ENCODE peak calls at places on chromosomes 16 and 17, in nine cellular contexts. G is suprapubic skin, V is sigmoid colon, F is esophagus squamous epithelium, K is A549, W is spleen, X is adrenal gland, H is HCT116, J is uterus. D is an unnamed sample.
A peak's percentile ranks its signal among the peaks of the same experiment; 100 is the strongest.

GRCh38 chr17:18267927-18268711 is 7.7 kb downstream of the MIEF2 start:
- DNase-seq in G (no peak), V (no peak), F (no peak), K (no peak), W (no peak), X (no peak), H (no peak), J (no peak), D (no peak)

GRCh38 chr17:41655611-41656111 is 31.3 kb upstream of the KRT17 start:
- DNase-seq in G (peak; percentile 93), V (no peak), F (no peak), K (peak; percentile 51), W (peak; percentile 72), X (no peak), H (no peak), J (no peak), D (peak; percentile 94)

GRCh38 chr16:86158688-86159360 is 259.9 kb downstream of the IRF8 start:
- DNase-seq in G (no peak), V (no peak), F (no peak), K (peak; percentile 17), W (no peak), X (no peak), H (peak; percentile 64), J (no peak), D (no peak)

GRCh38 chr16:69187891-69188451 is 1.0 kb downstream of the SNTB2 start:
- DNase-seq in G (peak; percentile 78), V (peak; percentile 83), F (no peak), K (peak; percentile 34), W (peak; percentile 82), X (peak; percentile 42), H (no peak), J (peak; percentile 44), D (peak; percentile 47)

GRCh38 chr16:81707411-81708321 is 71.4 kb upstream of the PLCG2 start:
- DNase-seq in G (no peak), V (peak; percentile 90), F (no peak), K (peak; percentile 63), W (peak; percentile 73), X (peak; percentile 39), H (no peak), J (no peak), D (peak; percentile 84)

GRCh38 chr16:66740010-66740409 is 11.4 kb downstream of the DYNC1LI2 start:
- DNase-seq in G (no peak), V (no peak), F (no peak), K (peak; percentile 51), W (no peak), X (peak; percentile 39), H (no peak), J (no peak), D (peak; percentile 32)

GRCh38 chr16:76052725-76053124 is 224.5 kb upstream of the CNTNAP4 start:
- DNase-seq in G (no peak), V (no peak), F (no peak), K (no peak), W (no peak), X (no peak), H (no peak), J (no peak), D (no peak)

GRCh38 chr16:24988593-24989338 is 26.4 kb downstream of the ARHGAP17 start:
- DNase-seq in G (no peak), V (no peak), F (no peak), K (peak; percentile 49), W (no peak), X (peak; percentile 67), H (peak; percentile 6), J (peak; percentile 34), D (peak; percentile 81)

GRCh38 chr16:63938661-63939060 is 1183.2 kb downstream of the CDH11 start:
- DNase-seq in G (no peak), V (no peak), F (no peak), K (no peak), W (no peak), X (no peak), H (no peak), J (no peak), D (no peak)

GRCh38 chr16:16042076-16042475 is 92.7 kb downstream of the ABCC1 start:
- DNase-seq in G (no peak), V (no peak), F (no peak), K (no peak), W (no peak), X (peak; percentile 71), H (no peak), J (no peak), D (no peak)

GRCh38 chr16:3023669-3024478 is at the start of the genes HCFC1R1 and THOC6:
- DNase-seq in G (peak; percentile 98), V (peak; percentile 99), F (peak; percentile 93), K (peak; percentile 99), W (peak; percentile 100), X (peak; percentile 98), H (peak; percentile 98), J (peak; percentile 94), D (peak; percentile 98)
- TF ChIP-seq POLR2A in G (no peak), V (peak; percentile 49), F (no peak), K (peak; percentile 69), W (no peak), X (peak; percentile 81), H (peak; percentile 61), J (peak; percentile 82), D (peak; percentile 80)

GRCh38 chr17:74527081-74527480 is 4.2 kb downstream of the CD300LB start:
- DNase-seq in G (peak; percentile 39), V (no peak), F (no peak), K (no peak), W (no peak), X (no peak), H (no peak), J (no peak), D (no peak)
- TF ChIP-seq POLR2A in G (no peak), V (no peak), F (no peak), K (no peak), W (no peak), X (no peak), H (no peak), J (no peak), D (no peak)

DNA sequence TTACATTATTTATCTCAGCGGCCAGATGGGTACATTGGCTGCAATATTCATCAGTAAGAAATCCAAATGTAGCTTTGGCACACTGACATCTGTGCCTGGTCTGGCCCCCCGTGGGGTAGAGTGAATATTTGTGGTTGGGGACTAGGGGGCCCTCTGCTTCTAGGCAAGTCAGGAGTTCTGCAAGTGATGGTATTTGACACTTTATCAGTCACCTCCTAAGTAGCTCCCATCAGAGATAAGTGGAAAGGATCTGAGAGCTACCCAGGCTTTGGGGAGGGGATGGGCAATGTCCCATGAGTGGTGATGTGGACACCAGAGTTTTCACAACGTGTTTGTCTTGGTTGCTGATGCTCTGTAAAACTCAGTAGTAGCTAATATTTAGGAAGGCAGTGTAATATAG is 609.9 kb upstream of the RBFOX1 start:
- DNase-seq in G (no peak), V (no peak), F (no peak), K (no peak), W (no peak), X (no peak), H (no peak), J (no peak), D (no peak)
- TF ChIP-seq POLR2A in G (no peak), V (no peak), F (no peak), K (no peak), W (no peak), X (no peak), H (no peak), J (no peak), D (no peak)

DNA sequence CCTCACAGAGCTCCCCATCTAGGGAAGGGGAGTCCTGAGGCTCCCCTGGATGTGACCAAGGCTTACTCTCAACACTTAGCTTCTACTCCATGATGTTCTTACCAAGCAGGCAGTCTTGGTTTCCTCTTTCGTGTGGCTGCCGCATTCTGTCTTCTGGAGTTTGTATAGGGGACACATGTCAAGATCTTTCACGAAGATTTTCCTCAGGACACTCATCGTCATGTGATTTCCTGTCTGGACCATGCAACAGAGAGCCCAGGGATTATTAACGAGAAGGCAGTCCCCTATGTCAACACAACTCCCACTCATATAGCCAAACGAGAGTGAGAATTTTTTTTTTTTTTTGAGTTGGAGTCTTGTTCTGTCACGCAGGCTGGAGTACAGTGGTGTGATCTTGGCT is 10.3 kb downstream of the PRSS54 start:
- DNase-seq in G (no peak), V (no peak), F (no peak), K (no peak), W (no peak), X (no peak), H (no peak), J (no peak), D (no peak)
- TF ChIP-seq POLR2A in G (no peak), V (no peak), F (no peak), K (no peak), W (no peak), X (no peak), H (no peak), J (no peak), D (no peak)

GRCh38 chr16:31893824-31894223 is 20.2 kb downstream of the ZNF267 start:
- DNase-seq in G (no peak), V (no peak), F (no peak), K (no peak), W (no peak), X (no peak), H (no peak), J (no peak), D (no peak)
- TF ChIP-seq POLR2A in G (no peak), V (no peak), F (no peak), K (no peak), W (no peak), X (no peak), H (no peak), J (no peak), D (no peak)

DNA sequence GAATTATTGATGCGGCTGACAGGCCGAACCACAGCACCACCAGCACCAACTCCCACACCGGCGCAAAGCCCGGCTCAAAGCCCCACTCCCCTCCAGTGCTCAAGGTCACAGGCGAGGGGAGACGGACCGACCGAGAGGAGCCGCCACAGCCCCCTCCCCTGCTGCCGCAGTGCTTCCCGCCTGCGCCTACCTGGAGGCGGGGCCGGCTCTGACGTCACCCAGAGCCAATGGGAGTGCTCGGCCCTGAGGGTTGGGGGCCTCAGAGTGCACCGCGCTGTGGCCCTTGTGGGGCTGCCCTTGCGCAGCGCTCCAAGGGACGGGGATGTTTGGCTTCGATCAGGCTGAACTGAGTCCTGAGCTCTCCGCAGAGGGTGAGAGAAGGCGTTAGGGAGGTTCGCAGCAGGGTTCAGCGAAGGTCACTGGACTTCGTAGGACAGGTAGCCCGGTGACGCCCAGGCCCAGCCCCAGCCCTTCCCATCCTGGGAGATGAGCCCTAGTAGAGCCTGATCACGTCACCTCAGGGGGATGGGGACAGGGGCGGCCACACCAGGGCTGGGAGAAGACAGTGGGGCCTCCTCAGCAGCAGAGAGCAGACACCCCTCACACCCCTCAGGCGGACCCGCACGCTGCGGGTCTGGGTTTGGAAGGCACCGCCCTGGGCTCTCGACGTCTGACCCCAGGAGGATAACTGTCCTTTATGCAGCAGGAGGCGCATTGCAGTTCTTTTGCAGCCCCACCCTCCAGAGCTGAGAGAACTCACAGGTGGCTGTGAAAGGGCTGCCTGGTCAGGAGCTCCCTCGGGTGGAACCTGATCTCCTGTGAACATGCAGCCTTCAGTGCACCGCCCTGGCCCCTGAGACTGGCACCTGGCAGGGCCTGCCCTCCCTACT is 1.5 kb downstream of the NDRG4 start:
- DNase-seq in G (peak; percentile 63), V (peak; percentile 64), F (no peak), K (no peak), W (peak; percentile 80), X (no peak), H (no peak), J (no peak), D (peak; percentile 33)
- TF ChIP-seq POLR2A in G (no peak), V (no peak), F (no peak), K (no peak), W (no peak), X (no peak), H (no peak), J (no peak), D (no peak)